ENCODE peak calls at places on chromosome 15, in four cellular contexts. S, R, N and Y are unnamed samples.

GRCh38 chr15:89400121-89400996 is 65.7 kb upstream of the POLG start:
- DNase-seq in S (no peak), R (no peak), N (peak), Y (no peak)

GRCh38 chr15:60905587-60905986 is 323.5 kb downstream of the RORA start:
- DNase-seq in S (no peak), R (no peak), N (no peak), Y (no peak)

GRCh38 chr15:100338971-100339444 is 2.8 kb downstream of the ADAMTS17 start:
- DNase-seq in S (no peak), R (no peak), N (peak), Y (peak)

GRCh38 chr15:82971223-82971984 is 14.6 kb upstream of the RAMAC start:
- DNase-seq in S (no peak), R (no peak), N (no peak), Y (no peak)

GRCh38 chr15:82942691-82943090 is 9.8 kb downstream of the HOMER2 start:
- DNase-seq in S (no peak), R (no peak), N (no peak), Y (no peak)

GRCh38 chr15:61687124-61687523 is 373.1 kb downstream of the VPS13C start:
- DNase-seq in S (no peak), R (no peak), N (no peak), Y (no peak)

GRCh38 chr15:59376735-59377134 is 4.1 kb upstream of the MYO1E start:
- DNase-seq in S (no peak), R (no peak), N (no peak), Y (no peak)

GRCh38 chr15:51288143-51289065 is 50.0 kb downstream of the CYP19A1 start:
- DNase-seq in S (no peak), R (no peak), N (no peak), Y (no peak)

GRCh38 chr15:74790080-74790916 is 8.4 kb downstream of the CSK start:
- DNase-seq in S (peak), R (no peak), N (peak), Y (peak)

GRCh38 chr15:93087825-93088199 is 1.2 kb downstream of the RGMA start:
- DNase-seq in S (peak), R (peak), N (peak), Y (peak)

GRCh38 chr15:74442604-74443003 is 8.8 kb upstream of the SEMA7A start:
- DNase-seq in S (no peak), R (no peak), N (no peak), Y (no peak)